ENCODE peak calls at places on chromosomes 5 and 9, in five cellular contexts. U is upper lobe of right lung; K is CD8-positive, alpha-beta memory T cell; M is mammary epithelial cell; S is Peyer's patch. C is an unnamed sample.

GRCh38 chr9:132141364-132141947 is 20.4 kb upstream of the NTNG2 start:
- DNase-seq in U (no peak), M (peak; percentile 48), K (no peak), S (no peak), C (peak; percentile 79)

GRCh38 chr9:6921335-6921734 is 163.6 kb downstream of the KDM4C start:
- DNase-seq in S (no peak), U (no peak), M (no peak), K (no peak), C (no peak)

GRCh38 chr5:40089269-40089668 is 590.4 kb upstream of the PTGER4 start:
- DNase-seq in M (peak; percentile 16), S (no peak), U (no peak), K (no peak), C (no peak)

GRCh38 chr5:143491644-143492043 is 88.2 kb upstream of the NR3C1 start:
- DNase-seq in S (no peak), M (no peak), U (no peak), K (no peak), C (no peak)

GRCh38 chr5:71865665-71866320 is 146.7 kb downstream of the CARTPT start:
- DNase-seq in U (no peak), K (no peak), S (no peak), M (no peak), C (no peak)

GRCh38 chr5:54470677-54471076 is 15.2 kb downstream of the HSPB3 start:
- DNase-seq in S (no peak), U (no peak), K (no peak), M (no peak), C (no peak)

GRCh38 chr9:121059998-121060636 is 10.0 kb upstream of the C5 start:
- DNase-seq in S (peak; percentile 58), K (peak; percentile 10), U (no peak), M (peak; percentile 46), C (no peak)

GRCh38 chr9:83509372-83509771 is 28.8 kb downstream of the FRMD3 start:
- DNase-seq in K (no peak), M (no peak), U (no peak), S (no peak), C (no peak)

GRCh38 chr9:137721479-137721878 is 102.7 kb downstream of the EHMT1 start:
- DNase-seq in M (no peak), S (no peak), U (no peak), K (no peak), C (no peak)

GRCh38 chr5:52786937-52787599 is 648 bp upstream of the ITGA1 start:
- DNase-seq in S (peak; percentile 81), U (no peak), K (peak; percentile 6), M (peak; percentile 65), C (peak; percentile 43)

GRCh38 chr9:108125541-108125940 is 636.0 kb upstream of the KLF4 start:
- DNase-seq in U (no peak), M (no peak), K (no peak), S (no peak), C (no peak)

GRCh38 chr9:114745108-114745848 is 60.6 kb downstream of the TNFSF15 start:
- DNase-seq in K (no peak), U (no peak), S (no peak), M (no peak), C (no peak)

DNA sequence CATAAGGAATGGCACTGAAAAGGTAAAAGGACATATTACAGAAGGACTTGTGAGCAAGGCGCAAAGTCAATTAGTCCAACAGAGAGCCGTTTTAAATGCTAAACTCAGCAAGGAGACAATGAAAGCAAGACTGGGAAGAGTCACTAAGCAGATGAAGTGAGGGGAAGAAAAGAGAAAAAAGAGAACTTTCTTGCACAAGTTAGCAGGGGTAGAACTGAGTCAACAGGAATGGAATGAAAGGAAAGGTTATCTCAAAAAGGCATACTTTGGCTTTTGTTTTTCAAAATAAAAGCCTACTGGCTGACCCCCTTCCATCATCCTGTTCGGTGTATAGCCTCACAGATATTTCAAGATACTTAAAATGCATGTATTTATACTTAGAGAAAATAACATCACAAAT is 75.0 kb downstream of the NR6A1 start:
- DNase-seq in K (no peak), M (no peak), U (no peak), S (no peak), C (no peak)
- H3K4me3 ChIP-seq in K (no peak overlapping the region), M (no peak overlapping the region), U (no peak overlapping the region), S (no peak overlapping the region), C (no peak overlapping the region)

DNA sequence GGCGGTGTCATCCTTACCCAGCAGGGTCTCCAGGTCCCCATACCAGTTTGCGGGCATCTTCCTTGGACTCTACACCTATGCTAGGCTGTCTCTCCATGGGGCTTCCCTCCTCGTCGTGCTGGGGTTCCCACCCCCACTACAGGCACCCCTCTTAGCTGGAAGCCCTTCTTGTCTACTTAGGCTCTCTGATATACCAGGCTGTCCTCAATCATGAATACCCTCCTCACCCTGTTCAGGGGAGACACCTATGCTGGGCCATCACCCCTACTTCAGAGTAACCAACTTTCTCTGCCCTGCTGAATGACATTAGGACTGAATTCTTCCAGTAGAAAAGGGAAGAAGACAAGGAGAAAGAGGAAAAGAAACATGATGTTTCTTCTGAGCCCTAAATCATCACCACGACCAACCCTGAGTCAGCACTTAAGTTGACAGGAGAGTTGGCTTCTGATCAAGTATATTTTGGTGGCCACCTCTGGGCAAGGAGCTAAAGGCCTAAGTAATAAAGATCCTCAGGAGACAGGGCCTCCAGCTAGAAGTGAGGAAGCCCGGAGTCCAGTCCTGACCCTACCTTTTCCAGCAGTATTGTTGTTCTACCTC is 115.3 kb downstream of the GCNT1 start:
- DNase-seq in K (no peak), U (no peak), M (no peak), S (no peak), C (no peak)
- H3K27ac ChIP-seq in K (no peak overlapping the region), U (no peak overlapping the region), M (no peak overlapping the region), S (no peak overlapping the region), C (no peak overlapping the region)

GRCh38 chr9:19102181-19102630 is 498 bp downstream of the HAUS6 start:
- DNase-seq in U (peak; percentile 71), M (peak; percentile 34), S (peak; percentile 57), K (peak; percentile 12), C (peak; percentile 85)
- H3K4me3 ChIP-seq in U (peak overlapping the region; percentile 80), M (peak overlapping the region; percentile 92), S (peak overlapping the region; percentile 71), K (peak overlapping the region; percentile 67), C (peak overlapping the region; percentile 92)

GRCh38 chr9:89453452-89453851 is 44.5 kb downstream of the SEMA4D start:
- DNase-seq in K (no peak), S (no peak), M (no peak), U (no peak), C (no peak)

GRCh38 chr9:89450213-89450612 is 47.7 kb downstream of the SEMA4D start:
- DNase-seq in M (no peak), S (no peak), K (no peak), U (no peak), C (no peak)

GRCh38 chr9:89454498-89455355 is 43.2 kb downstream of the SEMA4D start:
- DNase-seq in K (no peak), S (no peak), U (no peak), M (no peak), C (peak; percentile 77)

GRCh38 chr9:89455356-89455824 is 42.5 kb downstream of the SEMA4D start:
- DNase-seq in K (no peak), M (no peak), U (no peak), S (peak; percentile 78), C (no peak)

DNA sequence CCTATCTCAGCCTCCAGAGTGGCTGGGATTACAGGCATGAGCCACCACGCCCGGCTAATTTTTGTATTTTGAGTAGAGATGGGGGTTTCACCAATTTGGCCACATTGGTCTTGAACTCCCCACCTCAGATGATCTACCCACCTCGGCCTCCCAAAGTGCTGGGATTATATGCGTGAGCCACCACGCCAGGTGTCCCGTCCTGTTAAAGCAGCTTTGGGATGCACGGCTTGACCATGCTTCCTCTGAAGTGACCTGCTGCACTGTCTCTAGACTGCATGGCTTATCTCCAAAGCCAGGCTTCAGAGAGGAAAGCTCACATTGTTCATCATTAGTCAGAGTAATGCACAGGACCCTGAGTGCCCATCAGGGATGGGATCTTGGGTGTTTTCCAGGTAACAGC is 45.4 kb downstream of the SEMA4D start:
- DNase-seq in M (no peak), K (no peak), U (no peak), S (no peak), C (no peak)
- H3K27ac ChIP-seq in M (no peak overlapping the region), K (no peak overlapping the region), U (no peak overlapping the region), S (no peak overlapping the region), C (no peak overlapping the region)

GRCh38 chr9:94680020-94680419 is 40.7 kb upstream of the FBP1 start:
- DNase-seq in S (no peak), U (no peak), K (no peak), M (no peak), C (no peak)

GRCh38 chr9:94680621-94681020 is 41.3 kb upstream of the FBP1 start:
- DNase-seq in S (no peak), U (no peak), M (no peak), K (no peak), C (no peak)

GRCh38 chr9:94685359-94685758 is 41.1 kb upstream of the AOPEP start:
- DNase-seq in M (no peak), K (no peak), U (no peak), S (no peak), C (no peak)

GRCh38 chr9:94676446-94677148 is 37.3 kb upstream of the FBP1 start:
- DNase-seq in U (no peak), S (no peak), K (no peak), M (no peak), C (no peak)

DNA sequence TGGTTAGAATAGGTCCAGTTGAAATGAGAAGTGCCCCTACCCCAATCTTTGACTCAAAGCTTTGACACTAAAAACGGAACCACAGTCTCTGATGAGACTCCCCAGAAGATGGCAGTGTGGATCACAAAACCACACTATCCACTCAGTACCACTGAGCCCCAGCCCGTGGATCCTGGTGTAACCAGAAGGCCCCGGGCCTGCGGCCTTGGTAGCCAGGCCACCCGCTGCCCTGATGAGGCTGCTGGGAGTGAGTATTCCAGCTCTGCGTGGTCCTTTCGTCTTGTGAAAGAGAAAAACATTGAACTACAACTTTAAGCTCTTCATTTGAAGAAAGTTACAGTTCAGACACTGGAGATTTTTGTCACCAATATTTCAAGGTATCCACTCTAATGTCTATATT is 42.2 kb upstream of the FBP1 start:
- DNase-seq in S (peak; percentile 85), K (peak; percentile 36), M (peak; percentile 52), U (peak; percentile 83), C (peak; percentile 66)
- H3K4me3 ChIP-seq in S (no peak overlapping the region), K (no peak overlapping the region), M (no peak overlapping the region), U (no peak overlapping the region), C (no peak overlapping the region)

GRCh38 chr5:67414712-67415111 is 218.1 kb upstream of the CD180 start:
- DNase-seq in M (no peak), K (no peak), S (no peak), U (no peak), C (no peak)
- H3K27ac ChIP-seq in M (no peak overlapping the region), K (no peak overlapping the region), S (no peak overlapping the region), U (no peak overlapping the region), C (no peak overlapping the region)

DNA sequence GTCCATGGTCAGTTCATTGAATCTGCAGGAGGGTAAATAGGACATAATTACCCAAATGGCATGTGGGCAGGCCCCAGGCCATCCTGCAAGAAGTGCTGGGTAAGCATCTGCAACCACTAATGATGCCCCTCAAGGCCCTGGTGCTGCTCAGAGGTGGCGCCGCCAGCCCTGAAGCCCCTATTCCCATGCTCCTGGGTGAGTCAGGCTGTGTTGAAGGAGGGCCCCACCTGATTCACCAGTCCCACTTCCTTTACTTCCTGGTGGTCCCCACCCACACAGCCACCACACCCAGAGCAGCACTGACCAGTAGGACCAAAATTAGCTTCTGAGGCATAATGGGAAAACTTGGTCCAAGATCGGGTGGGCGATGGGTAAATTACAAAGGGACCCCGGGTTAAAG is 120.4 kb upstream of the SPRY4 start:
- DNase-seq in S (no peak), U (no peak), K (no peak), M (no peak), C (no peak)
- H3K4me3 ChIP-seq in S (no peak overlapping the region), U (no peak overlapping the region), K (no peak overlapping the region), M (no peak overlapping the region), C (no peak overlapping the region)